ENCODE peak calls at places on chromosome 2, in ten cellular contexts. One of them, this sample, is unnamed.

GRCh38 chr2:41543726-41544125 is 504.1 kb upstream of the PKDCC start:
- DNase-seq in NCI-H345: no peak
- DNase-seq in NCI-H1930: no peak
- DNase-seq in stimulated activated CD4-positive, alpha-beta T cell treated with anti-CD3 and anti-CD28 coated beads, Interleukin-15, amount 100 ng/mL, for 1 hour: no peak
- DNase-seq in PC-9: no peak
- DNase-seq in Kasumi-1: no peak
- DNase-seq in NCI-H1694: no peak
- DNase-seq in caudate nucleus: no peak
- DNase-seq in mesendoderm: no peak
- DNase-seq in stimulated activated CD8-positive, alpha-beta memory T cell treated with anti-CD3 and anti-CD28 coated beads, Interleukin-7, amount 100 ng/mL, for 24 hours: no peak
- DNase-seq in this sample: no peak

GRCh38 chr2:34734662-34735061 is 1135.6 kb upstream of the FAM98A start:
- DNase-seq in Kasumi-1: no peak
- DNase-seq in mesendoderm: peak
- DNase-seq in stimulated activated CD8-positive, alpha-beta memory T cell treated with anti-CD3 and anti-CD28 coated beads, Interleukin-7, amount 100 ng/mL, for 24 hours: no peak
- DNase-seq in NCI-H345: no peak
- DNase-seq in stimulated activated CD4-positive, alpha-beta T cell treated with anti-CD3 and anti-CD28 coated beads, Interleukin-15, amount 100 ng/mL, for 1 hour: no peak
- DNase-seq in caudate nucleus: no peak
- DNase-seq in PC-9: no peak
- DNase-seq in NCI-H1694: no peak
- DNase-seq in NCI-H1930: no peak
- DNase-seq in this sample: no peak

GRCh38 chr2:46098606-46099005 is 198.6 kb upstream of the EPAS1 start:
- DNase-seq in Kasumi-1: no peak
- DNase-seq in NCI-H1930: no peak
- DNase-seq in PC-9: peak
- DNase-seq in caudate nucleus: no peak
- DNase-seq in mesendoderm: no peak
- DNase-seq in stimulated activated CD8-positive, alpha-beta memory T cell treated with anti-CD3 and anti-CD28 coated beads, Interleukin-7, amount 100 ng/mL, for 24 hours: no peak
- DNase-seq in NCI-H1694: no peak
- DNase-seq in NCI-H345: no peak
- DNase-seq in stimulated activated CD4-positive, alpha-beta T cell treated with anti-CD3 and anti-CD28 coated beads, Interleukin-15, amount 100 ng/mL, for 1 hour: no peak
- DNase-seq in this sample: no peak

GRCh38 chr2:113236367-113237159 is 42.2 kb downstream of the PAX8 start:
- DNase-seq in caudate nucleus: no peak
- DNase-seq in NCI-H345: no peak
- DNase-seq in NCI-H1694: no peak
- DNase-seq in stimulated activated CD4-positive, alpha-beta T cell treated with anti-CD3 and anti-CD28 coated beads, Interleukin-15, amount 100 ng/mL, for 1 hour: no peak
- DNase-seq in Kasumi-1: no peak
- DNase-seq in PC-9: peak
- DNase-seq in mesendoderm: no peak
- DNase-seq in stimulated activated CD8-positive, alpha-beta memory T cell treated with anti-CD3 and anti-CD28 coated beads, Interleukin-7, amount 100 ng/mL, for 24 hours: no peak
- DNase-seq in NCI-H1930: no peak
- DNase-seq in this sample: no peak

GRCh38 chr2:200314976-200315567 is 8.6 kb downstream of the SPATS2L start:
- DNase-seq in mesendoderm: no peak
- DNase-seq in PC-9: no peak
- DNase-seq in NCI-H1694: no peak
- DNase-seq in stimulated activated CD4-positive, alpha-beta T cell treated with anti-CD3 and anti-CD28 coated beads, Interleukin-15, amount 100 ng/mL, for 1 hour: no peak
- DNase-seq in stimulated activated CD8-positive, alpha-beta memory T cell treated with anti-CD3 and anti-CD28 coated beads, Interleukin-7, amount 100 ng/mL, for 24 hours: no peak
- DNase-seq in Kasumi-1: no peak
- DNase-seq in NCI-H345: no peak
- DNase-seq in caudate nucleus: no peak
- DNase-seq in NCI-H1930: no peak
- DNase-seq in this sample: no peak

GRCh38 chr2:108621689-108622681 is 87.7 kb downstream of the LIMS1 start:
- DNase-seq in stimulated activated CD8-positive, alpha-beta memory T cell treated with anti-CD3 and anti-CD28 coated beads, Interleukin-7, amount 100 ng/mL, for 24 hours: no peak
- DNase-seq in PC-9: no peak
- DNase-seq in NCI-H1930: no peak
- DNase-seq in caudate nucleus: no peak
- DNase-seq in stimulated activated CD4-positive, alpha-beta T cell treated with anti-CD3 and anti-CD28 coated beads, Interleukin-15, amount 100 ng/mL, for 1 hour: no peak
- DNase-seq in mesendoderm: peak
- DNase-seq in Kasumi-1: peak
- DNase-seq in NCI-H345: no peak
- DNase-seq in NCI-H1694: peak
- DNase-seq in this sample: no peak

GRCh38 chr2:9330639-9331270 is 92.6 kb downstream of the ITGB1BP1 start:
- DNase-seq in stimulated activated CD8-positive, alpha-beta memory T cell treated with anti-CD3 and anti-CD28 coated beads, Interleukin-7, amount 100 ng/mL, for 24 hours: no peak
- DNase-seq in mesendoderm: no peak
- DNase-seq in NCI-H1930: no peak
- DNase-seq in PC-9: no peak
- DNase-seq in Kasumi-1: peak
- DNase-seq in NCI-H345: no peak
- DNase-seq in stimulated activated CD4-positive, alpha-beta T cell treated with anti-CD3 and anti-CD28 coated beads, Interleukin-15, amount 100 ng/mL, for 1 hour: no peak
- DNase-seq in caudate nucleus: peak
- DNase-seq in NCI-H1694: no peak
- DNase-seq in this sample: no peak

GRCh38 chr2:113111823-113112287 is 15.5 kb upstream of the IL1RN start:
- DNase-seq in NCI-H1694: no peak
- DNase-seq in Kasumi-1: no peak
- DNase-seq in mesendoderm: no peak
- DNase-seq in stimulated activated CD4-positive, alpha-beta T cell treated with anti-CD3 and anti-CD28 coated beads, Interleukin-15, amount 100 ng/mL, for 1 hour: no peak
- DNase-seq in PC-9: no peak
- DNase-seq in NCI-H1930: no peak
- DNase-seq in NCI-H345: no peak
- DNase-seq in caudate nucleus: no peak
- DNase-seq in stimulated activated CD8-positive, alpha-beta memory T cell treated with anti-CD3 and anti-CD28 coated beads, Interleukin-7, amount 100 ng/mL, for 24 hours: no peak
- DNase-seq in this sample: no peak

This sample was measured in activated T-helper 1 cell treated with anti-CD3 and anti-CD28 coated beads, Interleukin-2, amount 50 U/mL, for 16 hours.